ENCODE peak calls at places on chromosomes 5 and 9, in ten cellular contexts. F is CD8-positive, alpha-beta memory T cell; V is SJSA1; C is SJCRH30; G is endodermal cell; K is GM23248; B is body of pancreas; T is fibroblast of lung; W is SK-N-MC; I is adrenal gland. H is an unnamed sample.

GRCh38 chr5:108266235-108266634 is 115.7 kb downstream of the FBXL17 start:
- DNase-seq in F (no peak), V (no peak), C (no peak), G (no peak), K (peak; percentile 13), B (no peak), T (peak; percentile 30), W (no peak), I (no peak), H (no peak)

GRCh38 chr9:94865599-94866456 is 139.3 kb downstream of the AOPEP start:
- DNase-seq in F (no peak), V (peak; percentile 76), C (peak; percentile 95), G (peak; percentile 46), K (peak; percentile 67), B (no peak), T (peak; percentile 84), W (no peak), I (no peak), H (no peak)

GRCh38 chr9:109455391-109455790 is 42.7 kb downstream of the PTPN3 start:
- DNase-seq in F (no peak), V (no peak), C (no peak), G (no peak), K (no peak), B (no peak), T (no peak), W (no peak), I (no peak), H (no peak)

GRCh38 chr5:153147891-153148623 is 342.4 kb upstream of the GRIA1 start:
- DNase-seq in F (no peak), V (no peak), C (peak; percentile 55), G (peak; percentile 73), K (peak; percentile 64), B (peak; percentile 39), T (peak; percentile 72), W (no peak), I (no peak), H (no peak)

GRCh38 chr9:34515959-34516358 is 6.8 kb downstream of the ENHO start:
- DNase-seq in F (no peak), V (no peak), C (no peak), G (no peak), K (no peak), B (no peak), T (no peak), W (no peak), I (no peak), H (no peak)

GRCh38 chr5:126846344-126846743 is 69.4 kb downstream of the LMNB1 start:
- DNase-seq in F (no peak), V (no peak), C (peak; percentile 53), G (no peak), K (peak; percentile 48), B (no peak), T (no peak), W (no peak), I (no peak), H (no peak)

GRCh38 chr9:124835026-124835501 is 18.2 kb upstream of the WDR38 start:
- DNase-seq in F (no peak), V (peak; percentile 42), C (peak; percentile 96), G (no peak), K (peak; percentile 63), B (peak; percentile 92), T (peak; percentile 78), W (peak; percentile 84), I (peak; percentile 65), H (no peak)

GRCh38 chr5:115641948-115642347 is 16.1 kb upstream of the TMED7 start:
- DNase-seq in F (no peak), V (peak; percentile 15), C (no peak), G (no peak), K (peak; percentile 24), B (no peak), T (peak; percentile 56), W (no peak), I (no peak), H (no peak)

GRCh38 chr5:76542887-76543690 is 80.1 kb downstream of the F2RL2 start:
- DNase-seq in F (peak; percentile 82), V (no peak), C (no peak), G (no peak), K (no peak), B (no peak), T (no peak), W (no peak), I (no peak), H (peak; percentile 18)

GRCh38 chr5:73908440-73908839 is 282.4 kb downstream of the ARHGEF28 start:
- DNase-seq in F (no peak), V (no peak), C (no peak), G (no peak), K (no peak), B (no peak), T (peak; percentile 11), W (no peak), I (no peak), H (no peak)

GRCh38 chr5:116746668-116747067 is 172.0 kb upstream of the SEMA6A start:
- DNase-seq in F (no peak), V (peak; percentile 16), C (no peak), G (no peak), K (no peak), B (no peak), T (no peak), W (no peak), I (no peak), H (no peak)

GRCh38 chr9:73183917-73184861 is 32.5 kb downstream of the ANXA1 start:
- DNase-seq in F (peak; percentile 44), V (no peak), C (peak; percentile 61), G (no peak), K (peak; percentile 60), B (no peak), T (peak; percentile 22), W (no peak), I (no peak), H (no peak)

GRCh38 chr9:122216798-122217418 is 11.8 kb downstream of the LHX6 start:
- DNase-seq in F (no peak), V (no peak), C (no peak), G (peak; percentile 48), K (no peak), B (no peak), T (no peak), W (no peak), I (no peak), H (no peak)

GRCh38 chr9:113669523-113670115 is 206.1 kb downstream of the RGS3 start:
- DNase-seq in F (no peak), V (no peak), C (no peak), G (no peak), K (peak; percentile 79), B (no peak), T (peak; percentile 63), W (no peak), I (no peak), H (no peak)

GRCh38 chr5:159262472-159262858 is 625 bp upstream of the UBLCP1 start:
- DNase-seq in F (no peak), V (no peak), C (peak; percentile 49), G (peak; percentile 48), K (peak; percentile 21), B (no peak), T (peak; percentile 45), W (no peak), I (no peak), H (no peak)

GRCh38 chr5:95760291-95761191 is 29.4 kb downstream of the RHOBTB3 start:
- DNase-seq in F (peak; percentile 15), V (peak; percentile 93), C (peak; percentile 67), G (no peak), K (peak; percentile 93), B (no peak), T (peak; percentile 100), W (peak; percentile 42), I (no peak), H (no peak)

GRCh38 chr5:142874537-142874936 is 104.4 kb downstream of the ARHGAP26 start:
- DNase-seq in F (no peak), V (peak; percentile 22), C (no peak), G (no peak), K (no peak), B (peak; percentile 97), T (peak; percentile 42), W (no peak), I (peak; percentile 66), H (no peak)

GRCh38 chr9:8183618-8184017 is 384.0 kb upstream of the DMAC1 start:
- DNase-seq in F (no peak), V (no peak), C (no peak), G (no peak), K (no peak), B (no peak), T (no peak), W (no peak), I (no peak), H (no peak)

GRCh38 chr9:8179381-8180053 is 379.9 kb upstream of the DMAC1 start:
- DNase-seq in F (no peak), V (no peak), C (no peak), G (no peak), K (no peak), B (no peak), T (no peak), W (no peak), I (no peak), H (no peak)
- H3K9me3 ChIP-seq in F (no peaks in the 10 kb centered on the region), V (no peaks in the 10 kb centered on the region), C (no peaks in the 10 kb centered on the region), G (no peaks in the 10 kb centered on the region), K (peaks cover 2% of the 10 kb centered on the region), B (no peaks in the 10 kb centered on the region), T (no peaks in the 10 kb centered on the region), W (no peaks in the 10 kb centered on the region), I (no peaks in the 10 kb centered on the region), H (no peaks in the 10 kb centered on the region)

DNA sequence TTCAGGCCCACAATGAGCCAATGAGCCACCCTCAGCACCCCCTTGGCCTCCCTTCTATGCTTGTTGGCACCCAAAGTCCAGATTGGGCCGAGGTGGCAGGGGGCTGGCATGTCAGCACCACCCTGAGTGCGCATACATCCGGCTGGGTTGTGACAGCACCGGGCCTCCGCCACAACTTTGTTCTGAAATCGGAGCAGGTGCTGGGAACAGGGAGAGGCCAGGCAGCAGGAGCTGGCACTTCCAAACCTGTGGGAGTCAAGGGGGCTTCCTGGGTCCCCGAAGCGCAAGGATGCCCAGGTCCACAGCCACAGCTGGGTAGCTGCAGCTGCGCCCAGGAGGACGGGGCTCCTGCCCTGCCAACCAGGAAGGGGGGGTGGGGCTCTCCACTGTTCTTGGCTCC is 1911.9 kb upstream of the WWC1 start:
- DNase-seq in F (no peak), V (no peak), C (no peak), G (no peak), K (no peak), B (no peak), T (no peak), W (no peak), I (no peak), H (no peak)
- H3K9me3 ChIP-seq in F (no peaks in the 10 kb centered on the region), V (peaks cover 5% of the 10 kb centered on the region), C (no peaks in the 10 kb centered on the region), G (peaks cover 10% of the 10 kb centered on the region), K (no peaks in the 10 kb centered on the region), B (no peaks in the 10 kb centered on the region), T (no peaks in the 10 kb centered on the region), W (no peaks in the 10 kb centered on the region), I (no peaks in the 10 kb centered on the region), H (no peaks in the 10 kb centered on the region)

GRCh38 chr9:25472085-25472607 is 206.1 kb downstream of the TUSC1 start:
- DNase-seq in F (no peak), V (no peak), C (no peak), G (no peak), K (no peak), B (no peak), T (no peak), W (no peak), I (no peak), H (no peak)
- H3K9me3 ChIP-seq in F (peaks cover 4% of the 10 kb centered on the region), V (no peaks in the 10 kb centered on the region), C (no peaks in the 10 kb centered on the region), G (peaks cover 25% of the 10 kb centered on the region), K (no peaks in the 10 kb centered on the region), B (no peaks in the 10 kb centered on the region), T (no peaks in the 10 kb centered on the region), W (peaks cover 2% of the 10 kb centered on the region), I (no peaks in the 10 kb centered on the region), H (no peaks in the 10 kb centered on the region)

DNA sequence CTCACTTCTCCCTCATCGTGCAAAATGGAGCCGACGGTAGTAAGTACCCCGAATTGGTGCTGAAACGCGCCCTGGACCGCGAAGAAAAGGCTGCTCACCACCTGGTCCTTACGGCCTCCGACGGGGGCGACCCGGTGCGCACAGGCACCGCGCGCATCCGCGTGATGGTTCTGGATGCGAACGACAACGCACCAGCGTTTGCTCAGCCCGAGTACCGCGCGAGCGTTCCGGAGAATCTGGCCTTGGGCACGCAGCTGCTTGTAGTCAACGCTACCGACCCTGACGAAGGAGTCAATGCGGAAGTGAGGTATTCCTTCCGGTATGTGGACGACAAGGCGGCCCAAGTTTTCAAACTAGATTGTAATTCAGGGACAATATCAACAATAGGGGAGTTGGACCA is 979 bp downstream of the PCDHGA12 start:
- DNase-seq in F (no peak), V (no peak), C (no peak), G (no peak), K (peak; percentile 27), B (no peak), T (peak; percentile 46), W (no peak), I (no peak), H (no peak)
- H3K9me3 ChIP-seq in F (peaks cover 9% of the 10 kb centered on the region), V (peaks cover 29% of the 10 kb centered on the region), C (peaks cover 3% of the 10 kb centered on the region), G (peaks cover 71% of the 10 kb centered on the region), K (no peaks in the 10 kb centered on the region), B (no peaks in the 10 kb centered on the region), T (peaks cover 8% of the 10 kb centered on the region), W (no peaks in the 10 kb centered on the region), I (peaks cover 3% of the 10 kb centered on the region), H (peaks cover 8% of the 10 kb centered on the region)

H was measured in T-helper 17 cell.